ENCODE peak calls at places on chromosome 13, in nine cellular contexts. Y is SJCRH30; O is GM23248; K is AG04450; M is left ventricle myocardium inferior; Z is mucosa of descending colon; L is fibroblast of lung; J is aorta; H is CD4-positive, CD25-positive, alpha-beta regulatory T cell. G is an unnamed sample. For H3K9me3, the result is how much of the 10 kb centered on the place peaks cover.

GRCh38 chr13:40315416-40316064 is 350.9 kb downstream of the FOXO1 start:
- DNase-seq in Z (no peak), Y (no peak), K (no peak), M (no peak), O (no peak), L (peak), J (peak), H (peak), G (peak)

GRCh38 chr13:83274679-83275078 is 607.6 kb downstream of the SLITRK1 start:
- DNase-seq in J (no peak), Y (no peak), K (no peak), O (no peak), H (no peak), M (no peak), L (no peak), Z (no peak), G (no peak)

GRCh38 chr13:48400820-48401219 is 12.1 kb downstream of the LPAR6 start:
- DNase-seq in J (no peak), H (peak), M (no peak), L (peak), K (no peak), O (peak), Y (no peak), Z (no peak), G (no peak)

GRCh38 chr13:99983401-99984133 is 2.0 kb downstream of the ZIC2 start:
- DNase-seq in K (no peak), L (no peak), M (no peak), H (no peak), Y (no peak), J (no peak), Z (no peak), O (peak), G (no peak)

GRCh38 chr13:33446821-33447481 is 161.4 kb upstream of the STARD13 start:
- DNase-seq in K (no peak), H (no peak), J (no peak), M (no peak), L (no peak), O (no peak), Z (no peak), Y (no peak), G (no peak)

GRCh38 chr13:24747248-24748151 is 16.5 kb upstream of the RNF17 start:
- DNase-seq in O (peak), L (peak), K (no peak), M (no peak), H (no peak), Z (no peak), J (no peak), Y (no peak), G (no peak)

GRCh38 chr13:113637262-113638160 is 20.5 kb downstream of the ATP4B start:
- DNase-seq in M (peak), J (peak), L (no peak), O (no peak), H (no peak), Y (no peak), K (no peak), Z (peak), G (no peak)

GRCh38 chr13:35957996-35958395 is 173.2 kb downstream of the DCLK1 start:
- DNase-seq in O (no peak), L (no peak), J (no peak), Y (no peak), M (no peak), K (no peak), H (no peak), Z (no peak), G (no peak)

GRCh38 chr13:50400035-50400726 is 384.9 kb downstream of the KCNRG start:
- DNase-seq in J (peak), Z (no peak), Y (no peak), O (no peak), M (peak), L (peak), K (no peak), H (no peak), G (no peak)

GRCh38 chr13:63403726-63404125 is 1988.1 kb upstream of the PCDH20 start:
- DNase-seq in O (no peak), K (no peak), L (no peak), M (no peak), J (no peak), Y (no peak), Z (no peak), H (no peak), G (no peak)

GRCh38 chr13:41071775-41072174 is 10.5 kb downstream of the WBP4 start:
- DNase-seq in O (no peak), K (no peak), H (no peak), Z (no peak), J (no peak), L (no peak), M (no peak), Y (no peak), G (no peak)

GRCh38 chr13:110099922-110100321 is 207.0 kb downstream of the COL4A1 start:
- DNase-seq in M (no peak), Z (no peak), L (no peak), H (no peak), K (no peak), J (no peak), O (no peak), Y (no peak), G (no peak)

GRCh38 chr13:40228981-40229380 is 437.5 kb downstream of the FOXO1 start:
- DNase-seq in Y (no peak), O (no peak), M (no peak), J (no peak), K (no peak), H (no peak), L (no peak), Z (no peak), G (no peak)

GRCh38 chr13:51806571-51806970 is 2.6 kb upstream of the DHRS12 start:
- DNase-seq in K (no peak), Z (no peak), L (peak), Y (no peak), M (no peak), H (peak), J (no peak), O (peak), G (no peak)

GRCh38 chr13:80037505-80037888 is 303.4 kb downstream of the SPRY2 start:
- DNase-seq in J (peak), H (no peak), L (peak), Y (no peak), M (no peak), Z (no peak), K (peak), O (peak), G (no peak)

GRCh38 chr13:85725433-85725832 is 73.8 kb downstream of the SLITRK6 start:
- DNase-seq in L (no peak), Z (no peak), K (no peak), M (no peak), H (no peak), J (no peak), Y (no peak), O (no peak), G (no peak)

GRCh38 chr13:51841732-51842131 is 3.2 kb downstream of the TMEM272 start:
- DNase-seq in M (no peak), O (no peak), Z (no peak), H (no peak), L (no peak), J (no peak), K (no peak), Y (no peak), G (no peak)

GRCh38 chr13:48586591-48587103 is 53.8 kb upstream of the RCBTB2 start:
- DNase-seq in J (peak), O (peak), Z (peak), H (no peak), M (peak), L (peak), Y (no peak), K (no peak), G (no peak)

GRCh38 chr13:40254394-40254793 is 412.0 kb downstream of the FOXO1 start:
- DNase-seq in M (no peak), O (no peak), L (peak), J (no peak), K (no peak), H (no peak), Z (no peak), Y (no peak), G (no peak)

GRCh38 chr13:100508996-100509395 is 79.6 kb downstream of the GGACT start:
- DNase-seq in Y (no peak), O (no peak), H (no peak), J (no peak), Z (no peak), L (no peak), K (no peak), M (no peak), G (no peak)

GRCh38 chr13:80048802-80049201 is 292.1 kb downstream of the SPRY2 start:
- DNase-seq in L (peak), H (no peak), Y (peak), O (peak), J (peak), Z (peak), M (peak), K (peak), G (no peak)

GRCh38 chr13:99967884-99968520 is 3.6 kb downstream of the ZIC5 start:
- DNase-seq in H (no peak), Y (no peak), Z (no peak), O (no peak), K (no peak), J (no peak), M (no peak), L (no peak), G (no peak)

GRCh38 chr13:18936104-18936503 is 245.5 kb downstream of the TUBA3C start:
- DNase-seq in K (no peak), Z (no peak), Y (no peak), H (no peak), L (no peak), J (no peak), M (no peak), O (peak), G (no peak)
- H3K9me3 ChIP-seq in K (under half), Z (under half), Y (under half), H (under half), L (under half), J (under half), M (under half), O (under half), G (under half)

GRCh38 chr13:108624108-108624507 is 5.3 kb upstream of the MYO16 start:
- DNase-seq in J (no peak), Z (no peak), Y (no peak), L (no peak), K (no peak), O (no peak), M (no peak), H (no peak), G (no peak)
- H3K9me3 ChIP-seq in J (under half), Z (under half), Y (under half), L (under half), K (under half), O (under half), M (under half), H (under half), G (under half)

DNA sequence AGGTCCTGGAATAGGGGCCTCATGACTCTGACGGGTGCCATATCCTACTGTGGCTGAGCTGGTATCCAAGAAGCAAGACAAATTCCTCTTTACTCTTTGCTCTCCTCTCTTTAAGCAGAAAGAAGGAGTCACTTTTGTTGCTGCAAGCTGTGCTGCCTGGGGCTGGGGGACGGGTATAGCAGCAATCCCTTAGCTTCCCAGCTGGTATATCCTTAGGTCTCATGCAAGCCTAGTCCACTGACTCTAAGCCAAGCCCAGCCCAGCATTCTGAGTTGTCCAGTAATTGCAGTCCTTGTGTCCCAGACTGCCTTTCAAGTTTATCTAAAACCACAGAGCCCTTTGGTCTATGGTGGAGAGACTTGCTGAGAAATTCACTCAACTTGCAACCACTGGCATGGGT is 893.0 kb upstream of the PRR20A start:
- DNase-seq in J (no peak), H (no peak), Y (no peak), K (no peak), Z (no peak), M (no peak), L (no peak), O (no peak), G (no peak)
- H3K9me3 ChIP-seq in J (under half), H (under half), Y (under half), K (under half), Z (under half), M (under half), L (under half), O (under half), G (under half)

GRCh38 chr13:18996627-18997051 is 185.0 kb downstream of the TUBA3C start:
- DNase-seq in Z (no peak), O (peak), K (no peak), L (no peak), H (no peak), J (no peak), Y (no peak), M (no peak), G (no peak)
- H3K9me3 ChIP-seq in Z (half or more), O (under half), K (half or more), L (under half), H (under half), J (under half), Y (under half), M (half or more), G (under half)

DNA sequence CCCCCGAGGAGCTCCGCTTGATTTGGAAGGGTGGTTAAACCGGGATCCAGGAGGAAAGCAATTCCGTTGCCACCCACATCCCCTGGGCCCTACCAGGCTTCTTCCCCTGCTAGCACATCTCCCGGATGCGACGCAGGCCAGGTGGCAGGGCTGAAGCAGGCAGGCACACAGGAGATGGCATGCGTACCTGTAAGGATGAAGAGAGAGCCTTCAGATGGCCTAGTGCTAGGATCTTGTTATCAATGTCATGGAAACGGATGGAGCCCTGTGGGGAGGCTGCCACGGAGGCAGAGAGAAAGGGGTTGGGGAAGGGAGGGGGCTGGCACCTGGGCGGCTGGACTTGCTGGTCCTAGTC is 8.5 kb upstream of the SOX1 start:
- DNase-seq in H (no peak), M (no peak), Z (no peak), L (no peak), K (no peak), Y (no peak), O (no peak), J (no peak), G (no peak)
- H3K9me3 ChIP-seq in H (under half), M (under half), Z (under half), L (under half), K (under half), Y (under half), O (under half), J (under half), G (under half)

GRCh38 chr13:19157461-19157860 is 24.2 kb downstream of the TUBA3C start:
- DNase-seq in J (no peak), H (no peak), L (no peak), K (no peak), Y (no peak), M (no peak), O (no peak), Z (no peak), G (no peak)
- H3K9me3 ChIP-seq in J (under half), H (under half), L (under half), K (half or more), Y (under half), M (under half), O (under half), Z (half or more), G (under half)

GRCh38 chr13:27925220-27925991 is 5.6 kb downstream of the PDX1 start:
- DNase-seq in L (no peak), K (no peak), J (no peak), Z (no peak), Y (no peak), H (no peak), M (no peak), O (no peak), G (no peak)

GRCh38 chr13:27924529-27925141 is 4.8 kb downstream of the PDX1 start:
- DNase-seq in H (no peak), Z (no peak), J (no peak), Y (no peak), O (no peak), M (no peak), K (no peak), L (no peak), G (no peak)

GRCh38 chr13:27922974-27923612 is 3.3 kb downstream of the PDX1 start:
- DNase-seq in J (no peak), H (no peak), Z (no peak), L (no peak), O (no peak), Y (no peak), M (no peak), K (no peak), G (no peak)

GRCh38 chr13:27921961-27922910 is 2.4 kb downstream of the PDX1 start:
- DNase-seq in H (no peak), M (no peak), K (no peak), Z (no peak), Y (no peak), O (no peak), J (no peak), L (no peak), G (no peak)

GRCh38 chr13:27923794-27924528 is 4.2 kb downstream of the PDX1 start:
- DNase-seq in K (no peak), Y (no peak), Z (no peak), M (no peak), H (no peak), L (no peak), O (no peak), J (no peak), G (no peak)
- H3K9me3 ChIP-seq in K (under half), Y (under half), Z (under half), M (under half), H (under half), L (under half), O (under half), J (under half), G (under half)